ENCODE peak calls at places on chromosomes 2 and 18, in four cellular contexts. D, A, F and R are unnamed samples.

GRCh38 chr2:235244497-235245215 is 249.2 kb upstream of the AGAP1 start:
- DNase-seq in D (peak), A (no peak), F (no peak), R (no peak)

GRCh38 chr2:236870401-236870800 is 215.3 kb upstream of the COPS8 start:
- DNase-seq in D (no peak), A (peak), F (no peak), R (peak)

GRCh38 chr2:165720526-165720925 is 73.5 kb downstream of the GALNT3 start:
- DNase-seq in D (peak), A (no peak), F (no peak), R (no peak)

GRCh38 chr2:113137827-113138226 is 10.4 kb downstream of the IL1RN start:
- DNase-seq in D (no peak), A (no peak), F (no peak), R (no peak)

GRCh38 chr2:31354837-31355236 is 59.7 kb downstream of the XDH start:
- DNase-seq in D (no peak), A (no peak), F (no peak), R (peak)

GRCh38 chr2:95389256-95390119 is 13.0 kb upstream of the FAHD2A start:
- DNase-seq in D (peak), A (peak), F (no peak), R (peak)

GRCh38 chr2:218516614-218517013 is 51.5 kb downstream of the USP37 start:
- DNase-seq in D (peak), A (no peak), F (no peak), R (peak)

GRCh38 chr2:236607471-236608307 is 38.1 kb downstream of the ACKR3 start:
- DNase-seq in D (peak), A (no peak), F (no peak), R (peak)

GRCh38 chr18:13680612-13681011 is 45.7 kb downstream of the FAM210A start:
- DNase-seq in D (no peak), A (peak), F (peak), R (peak)

GRCh38 chr2:177784449-177784845 is 288.1 kb downstream of the PDE11A start:
- DNase-seq in D (peak), A (no peak), F (no peak), R (no peak)

GRCh38 chr18:79863161-79863945 is 65.6 kb downstream of the KCNG2 start:
- DNase-seq in D (no peak), A (peak), F (no peak), R (no peak)

GRCh38 chr18:74402806-74403433 is 54.2 kb downstream of the DIPK1C start:
- DNase-seq in D (no peak), A (peak), F (no peak), R (peak)

GRCh38 chr2:223771480-223771879 is 65.9 kb downstream of the AP1S3 start:
- DNase-seq in D (peak), A (no peak), F (no peak), R (no peak)

GRCh38 chr2:122451040-122451439 is 695.6 kb downstream of the TSN start:
- DNase-seq in D (peak), A (peak), F (no peak), R (peak)

GRCh38 chr2:118665784-118666529 is 181.5 kb downstream of the EN1 start:
- DNase-seq in D (peak), A (no peak), F (no peak), R (no peak)
- H3K56ac ChIP-seq in D (no peak), A (no peak), F (no peak), R (no peak)

GRCh38 chr2:217207387-217208010 is 347.6 kb upstream of the TNP1 start:
- DNase-seq in D (no peak), A (no peak), F (no peak), R (peak)

GRCh38 chr2:217204358-217204757 is 344.5 kb upstream of the TNP1 start:
- DNase-seq in D (peak), A (no peak), F (no peak), R (no peak)

GRCh38 chr2:217208867-217209266 is 349.0 kb upstream of the TNP1 start:
- DNase-seq in D (no peak), A (no peak), F (no peak), R (peak)

GRCh38 chr2:217206326-217206725 is 346.5 kb upstream of the TNP1 start:
- DNase-seq in D (no peak), A (no peak), F (no peak), R (no peak)

GRCh38 chr2:217203086-217203485 is 343.2 kb upstream of the TNP1 start:
- DNase-seq in D (no peak), A (no peak), F (no peak), R (no peak)
- H3K56ac ChIP-seq in D (peak), A (no peak), F (no peak), R (no peak)

GRCh38 chr2:190440113-190440512 is 32.0 kb downstream of the MFSD6 start:
- DNase-seq in D (no peak), A (no peak), F (no peak), R (no peak)

GRCh38 chr2:190443055-190443454 is 34.9 kb downstream of the MFSD6 start:
- DNase-seq in D (peak), A (no peak), F (no peak), R (no peak)

GRCh38 chr2:190443778-190444481 is 35.8 kb downstream of the MFSD6 start:
- DNase-seq in D (peak), A (no peak), F (no peak), R (no peak)

GRCh38 chr2:190444954-190445353 is 36.8 kb downstream of the MFSD6 start:
- DNase-seq in D (no peak), A (no peak), F (no peak), R (no peak)

DNA sequence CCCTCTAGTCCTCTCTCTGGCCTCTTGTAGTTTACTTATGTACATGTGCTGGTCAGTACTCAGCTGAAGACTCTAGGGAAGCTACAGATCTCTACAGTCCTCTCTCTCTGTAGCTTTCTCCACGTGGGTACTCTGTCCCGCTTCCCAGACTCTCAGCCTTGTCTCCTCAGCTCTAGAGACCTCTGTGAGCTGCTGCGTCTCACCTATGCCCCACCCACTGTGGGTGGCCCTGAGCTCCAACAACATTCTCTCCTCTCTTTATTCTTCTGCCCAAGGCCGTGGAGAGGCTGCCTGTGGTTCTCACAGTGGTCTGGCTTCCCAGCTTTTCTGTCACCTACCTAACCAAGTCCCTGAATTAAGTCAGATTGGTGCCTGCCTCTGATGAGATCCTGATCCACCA is 33.4 kb downstream of the MFSD6 start:
- DNase-seq in D (no peak), A (no peak), F (no peak), R (peak)
- H3K56ac ChIP-seq in D (no peak), A (no peak), F (no peak), R (no peak)

DNA sequence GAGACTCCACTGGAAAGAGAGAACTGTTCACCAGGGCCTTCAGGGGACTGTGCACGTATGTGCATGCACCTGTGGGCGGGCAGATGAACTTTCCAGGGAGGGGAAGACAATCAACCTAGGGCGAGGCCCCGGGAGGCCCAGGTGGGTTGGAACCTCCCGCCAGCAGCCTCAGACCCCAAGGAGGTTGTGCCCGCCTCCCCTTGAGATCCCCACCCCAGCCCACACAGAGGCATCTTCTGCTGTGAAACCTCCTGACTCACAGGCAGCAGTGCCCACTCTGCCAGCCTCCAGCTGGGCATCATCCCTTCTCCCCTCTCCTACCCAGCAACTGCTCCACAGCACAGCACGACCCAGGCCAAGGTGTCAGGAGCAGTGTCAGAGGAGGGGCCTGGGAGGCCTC is 54.4 kb downstream of the FAM178B start:
- DNase-seq in D (no peak), A (no peak), F (no peak), R (no peak)
- H3K56ac ChIP-seq in D (no peak), A (no peak), F (no peak), R (no peak)

DNA sequence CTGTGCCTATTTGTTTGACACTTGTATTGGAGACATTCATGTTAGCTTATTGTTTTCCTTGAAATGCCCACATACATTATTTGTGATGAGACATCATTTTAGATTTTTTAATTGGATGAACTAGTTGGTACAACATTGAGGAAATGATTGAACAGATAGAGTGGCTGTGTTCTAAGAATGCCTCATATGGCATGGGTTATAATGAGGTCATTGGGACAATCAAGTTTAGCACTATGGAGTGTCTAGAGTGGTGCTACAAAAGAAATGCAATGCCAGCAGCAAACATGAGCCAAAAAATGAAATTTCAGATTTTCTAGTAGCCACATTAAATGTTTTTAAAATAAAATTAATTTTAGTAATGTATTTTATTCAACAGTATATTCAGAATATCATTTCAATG is 28.1 kb downstream of the ACVR2A start:
- DNase-seq in D (no peak), A (no peak), F (no peak), R (no peak)
- H3K56ac ChIP-seq in D (no peak), A (no peak), F (no peak), R (no peak)

DNA sequence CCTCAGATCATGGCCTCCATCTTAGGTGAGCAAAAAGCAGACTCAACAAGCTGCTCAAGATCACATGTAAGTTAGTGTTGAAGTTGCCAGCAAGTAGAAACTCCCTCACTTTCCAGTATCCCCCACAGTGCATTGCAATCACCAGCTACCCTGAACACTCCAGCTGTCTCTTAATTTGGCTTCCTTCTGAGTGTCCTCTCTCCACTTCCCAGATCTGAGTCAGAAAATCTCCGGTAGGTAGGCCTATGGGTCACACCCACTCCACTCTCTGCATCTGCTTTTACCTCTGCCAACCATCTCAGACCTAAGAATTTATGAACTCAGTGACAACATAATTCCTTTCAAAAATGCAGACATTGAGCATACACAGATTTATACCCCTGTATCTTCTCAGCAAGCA is 657.0 kb downstream of the EPHA4 start:
- DNase-seq in D (no peak), A (no peak), F (no peak), R (no peak)
- H3K56ac ChIP-seq in D (no peak), A (no peak), F (no peak), R (no peak)

DNA sequence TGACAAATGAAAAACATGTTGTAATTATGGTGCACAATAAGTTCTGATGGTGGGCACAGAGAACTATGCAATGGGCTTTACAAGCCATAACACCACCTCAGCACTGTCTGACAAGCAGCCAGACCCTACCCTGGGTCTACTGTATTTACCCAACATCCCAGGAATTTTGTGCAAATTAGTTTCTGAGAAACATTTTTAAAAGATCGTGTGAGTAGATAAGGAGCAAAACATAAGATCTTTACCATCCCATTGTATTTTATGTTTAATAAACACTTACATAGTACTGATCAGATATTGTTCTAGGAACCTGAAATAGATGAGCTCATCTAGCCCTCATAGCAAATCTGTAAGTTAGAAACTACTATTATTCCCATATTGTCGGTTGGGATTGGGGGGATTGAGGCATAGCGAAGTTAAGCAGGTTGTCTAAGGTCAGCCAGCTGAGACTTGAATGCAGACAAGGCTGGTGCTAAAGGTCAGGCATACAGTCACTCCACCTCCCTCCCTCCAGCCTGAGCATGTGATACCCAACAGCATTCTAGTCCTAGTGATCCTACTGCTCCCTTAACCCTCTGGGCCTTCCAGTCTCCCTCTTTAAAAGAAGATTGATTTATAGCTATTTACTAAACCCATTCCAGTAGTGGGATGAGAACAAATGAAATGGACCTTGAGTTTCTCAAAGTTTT is 67.4 kb upstream of the STAM2 start:
- DNase-seq in D (no peak), A (no peak), F (no peak), R (peak)
- H3K56ac ChIP-seq in D (no peak), A (no peak), F (no peak), R (no peak)

GRCh38 chr18:45724591-45724990 is 610 bp downstream of the SLC14A1 start:
- DNase-seq in D (no peak), A (no peak), F (no peak), R (no peak)

GRCh38 chr18:45722899-45723298 is 1.1 kb upstream of the SLC14A1 start:
- DNase-seq in D (peak), A (peak), F (peak), R (peak)

GRCh38 chr18:45726603-45727002 is 2.6 kb downstream of the SLC14A1 start:
- DNase-seq in D (peak), A (no peak), F (no peak), R (no peak)

GRCh38 chr18:45727068-45727467 is 3.1 kb downstream of the SLC14A1 start:
- DNase-seq in D (no peak), A (no peak), F (no peak), R (no peak)

GRCh38 chr18:45723921-45724320 is at the start of gene SLC14A1:
- DNase-seq in D (no peak), A (no peak), F (no peak), R (no peak)
- H3K56ac ChIP-seq in D (no peak), A (no peak), F (no peak), R (no peak)

GRCh38 chr2:75573145-75573878 is 12.6 kb upstream of the EVA1A start:
- DNase-seq in D (no peak), A (no peak), F (no peak), R (no peak)

GRCh38 chr2:75570024-75570947 is 9.5 kb upstream of the EVA1A start:
- DNase-seq in D (no peak), A (no peak), F (no peak), R (no peak)

GRCh38 chr2:75570948-75571729 is 10.4 kb upstream of the EVA1A start:
- DNase-seq in D (peak), A (no peak), F (no peak), R (no peak)

GRCh38 chr2:75574106-75574505 is 13.4 kb upstream of the EVA1A start:
- DNase-seq in D (peak), A (no peak), F (no peak), R (peak)

DNA sequence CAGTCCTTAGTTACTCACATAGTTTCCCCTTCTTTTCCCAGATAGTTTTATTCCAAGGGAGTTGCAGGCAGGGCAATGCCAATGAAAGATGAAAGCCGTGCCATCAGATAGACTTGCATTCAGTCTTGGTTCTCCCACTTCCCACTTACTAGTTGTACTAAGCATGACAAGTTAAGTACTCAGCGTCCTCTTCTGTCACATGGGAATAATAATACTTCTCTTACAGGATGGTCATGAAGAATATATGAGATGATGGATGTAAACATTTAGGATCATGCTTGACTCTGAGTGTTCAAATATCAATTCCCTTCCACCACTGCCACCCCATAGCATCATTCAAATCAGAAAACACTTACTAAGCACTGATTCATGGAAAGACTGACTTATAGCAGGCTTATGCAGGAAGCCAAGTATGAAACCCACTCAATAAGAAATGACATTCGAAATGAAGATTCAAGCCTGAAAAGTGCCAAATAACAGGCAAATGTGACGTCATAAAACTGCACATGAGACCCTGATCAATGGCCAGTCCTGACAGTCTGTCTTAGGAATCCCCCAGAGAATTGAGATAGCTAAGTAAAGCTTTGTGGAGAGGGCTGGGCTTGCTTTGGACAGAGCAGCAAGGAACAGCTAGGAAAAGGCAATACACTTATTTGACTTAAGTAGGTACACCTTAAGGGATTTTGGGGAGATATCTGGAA is 11.1 kb upstream of the EVA1A start:
- DNase-seq in D (peak), A (no peak), F (no peak), R (no peak)
- H3K56ac ChIP-seq in D (no peak), A (no peak), F (no peak), R (no peak)

DNA sequence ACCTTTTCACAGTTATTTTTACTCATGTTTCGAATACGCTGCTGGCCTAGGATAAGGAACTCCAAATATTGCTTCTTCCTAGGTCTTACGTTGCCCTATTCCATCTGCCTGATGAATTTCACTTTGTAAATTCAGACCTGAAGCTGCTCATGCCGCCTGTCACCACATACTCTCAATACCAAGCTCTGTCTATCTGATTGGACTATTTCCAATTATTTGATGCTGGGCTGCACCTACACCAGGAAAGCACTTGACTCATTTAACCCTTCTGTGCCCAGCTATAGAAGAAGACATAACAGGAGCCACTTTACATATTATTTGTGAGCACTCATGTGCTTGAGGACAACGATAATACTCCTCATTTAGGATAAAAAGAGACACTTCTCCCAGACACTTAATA is 1293.9 kb upstream of the LRRTM1 start:
- DNase-seq in D (no peak), A (no peak), F (no peak), R (no peak)
- H3K56ac ChIP-seq in D (no peak), A (no peak), F (no peak), R (no peak)